ENCODE peak calls at places on chromosomes 2 and 18, in four cellular contexts. N, U, G and Q are unnamed samples. For H3K9me3, the result is how much of the 10 kb centered on the place peaks cover.

GRCh38 chr2:217637268-217637615 is 365.6 kb downstream of the TNS1 start:
- DNase-seq in U (no peak), N (no peak), G (no peak), Q (no peak)

GRCh38 chr2:73896362-73897239 is 3.8 kb downstream of the ACTG2 start:
- DNase-seq in U (no peak), G (no peak), N (peak), Q (no peak)

GRCh38 chr2:232658217-232658785 is 24.9 kb downstream of the EFHD1 start:
- DNase-seq in U (no peak), N (peak), G (no peak), Q (no peak)

GRCh38 chr2:150811259-150811912 is 323.9 kb upstream of the RND3 start:
- DNase-seq in N (peak), G (no peak), U (peak), Q (no peak)

GRCh38 chr18:23970161-23971153 is 44.1 kb upstream of the TTC39C start:
- DNase-seq in N (no peak), U (no peak), G (peak), Q (peak)

GRCh38 chr2:78780321-78780720 is 245.2 kb upstream of the REG3G start:
- DNase-seq in N (no peak), U (no peak), G (no peak), Q (no peak)

GRCh38 chr2:17800219-17800618 is 16.0 kb upstream of the MSGN1 start:
- DNase-seq in G (no peak), N (peak), U (no peak), Q (no peak)

GRCh38 chr2:172613035-172613434 is 57.1 kb downstream of the PDK1 start:
- DNase-seq in U (no peak), G (no peak), N (peak), Q (no peak)

GRCh38 chr2:153163055-153163454 is 315.5 kb downstream of the RPRM start:
- DNase-seq in N (no peak), G (no peak), U (no peak), Q (no peak)

GRCh38 chr2:116719841-116720240 is 1094.7 kb upstream of the DDX18 start:
- DNase-seq in U (no peak), G (no peak), N (no peak), Q (no peak)

GRCh38 chr2:196640031-196640548 is 575 bp downstream of the CCDC150 start:
- DNase-seq in N (no peak), G (no peak), U (no peak), Q (no peak)

GRCh38 chr2:71067567-71068217 is 756 bp upstream of the NAGK start:
- DNase-seq in N (peak), U (no peak), G (no peak), Q (no peak)

GRCh38 chr18:79343567-79344207 is 52.0 kb upstream of the NFATC1 start:
- DNase-seq in U (no peak), N (no peak), G (no peak), Q (no peak)
- H3K9me3 ChIP-seq in U (under half), N (under half), G (under half), Q (under half)

GRCh38 chr18:70640336-70640887 is 351.6 kb downstream of the SOCS6 start:
- DNase-seq in G (no peak), N (no peak), U (no peak), Q (no peak)
- H3K9me3 ChIP-seq in G (under half), N (under half), U (under half), Q (under half)

GRCh38 chr2:135074216-135074615 is 22.1 kb downstream of the RAB3GAP1 start:
- DNase-seq in U (no peak), G (no peak), N (no peak), Q (no peak)
- H3K9me3 ChIP-seq in U (under half), G (under half), N (under half), Q (under half)

GRCh38 chr18:27188309-27188708 is 3.2 kb upstream of the CHST9 start:
- DNase-seq in N (no peak), G (no peak), U (no peak), Q (no peak)
- H3K9me3 ChIP-seq in N (under half), G (under half), U (under half), Q (under half)

GRCh38 chr18:71252351-71252862 is 963.6 kb downstream of the SOCS6 start:
- DNase-seq in G (no peak), N (no peak), U (no peak), Q (no peak)
- H3K9me3 ChIP-seq in G (under half), N (under half), U (under half), Q (under half)

GRCh38 chr2:194382221-194382620 is 1274.8 kb upstream of the SLC39A10 start:
- DNase-seq in N (no peak), G (no peak), U (no peak), Q (no peak)
- H3K9me3 ChIP-seq in N (under half), G (under half), U (under half), Q (under half)